ENCODE peak calls at places on chromosomes 16 and 17, in eight cellular contexts. H is mucosa of gallbladder; C is T-cell; N is stimulated activated CD4-positive, alpha-beta T cell treated with anti-CD3 and anti-CD28 coated beads, Interleukin-12 subunit alpha, Interleukin-12 subunit beta, amount 100 ng/mL, for 24 hours; D is SJCRH30; J is NCI-H460; E is RWPE1; L is activated T-cell treated with anti-CD3 and anti-CD28 coated beads for 1 hour. M is an unnamed sample.

GRCh38 chr17:71824671-71825070 is 296.1 kb upstream of the SOX9 start:
- DNase-seq in H (no peak), C (no peak), N (no peak), D (no peak), J (no peak), E (no peak), L (no peak), M (no peak)

GRCh38 chr17:57142925-57143324 is 57.9 kb downstream of the AKAP1 start:
- DNase-seq in H (peak; percentile 26), C (no peak), N (no peak), D (peak; percentile 57), J (no peak), E (no peak), L (no peak), M (no peak)

GRCh38 chr16:73890524-73891500 is 405.8 kb upstream of the PSMD7 start:
- DNase-seq in H (peak; percentile 12), C (no peak), N (no peak), D (no peak), J (no peak), E (no peak), L (no peak), M (no peak)

GRCh38 chr17:41352597-41353366 is 2.2 kb upstream of the KRT33A start:
- DNase-seq in H (no peak), C (no peak), N (no peak), D (no peak), J (no peak), E (peak; percentile 23), L (no peak), M (no peak)

GRCh38 chr17:55330344-55330933 is 65.7 kb downstream of the HLF start:
- DNase-seq in H (no peak), C (no peak), N (no peak), D (no peak), J (no peak), E (no peak), L (no peak), M (no peak)

GRCh38 chr16:69064164-69064563 is 41.3 kb upstream of the HAS3 start:
- DNase-seq in H (no peak), C (no peak), N (no peak), D (no peak), J (no peak), E (no peak), L (no peak), M (no peak)

GRCh38 chr16:50861926-50862325 is 120.0 kb downstream of the CYLD start:
- DNase-seq in H (no peak), C (no peak), N (no peak), D (peak; percentile 24), J (no peak), E (peak; percentile 86), L (no peak), M (peak; percentile 17)

GRCh38 chr17:37405955-37406634 is 541 bp downstream of the ACACA start:
- DNase-seq in H (no peak), C (no peak), N (no peak), D (no peak), J (no peak), E (peak; percentile 12), L (no peak), M (no peak)

GRCh38 chr17:38967290-38967738 is at the start of gene FBXO47:
- DNase-seq in H (peak; percentile 94), C (peak; percentile 86), N (peak; percentile 51), D (peak; percentile 61), J (peak; percentile 85), E (peak; percentile 82), L (peak; percentile 71), M (peak; percentile 56)

GRCh38 chr16:57262841-57263584 is 18.0 kb downstream of the ARL2BP start:
- DNase-seq in H (no peak), C (no peak), N (no peak), D (no peak), J (no peak), E (no peak), L (no peak), M (no peak)

GRCh38 chr17:7355053-7355452 is at the start of gene TMEM95:
- DNase-seq in H (peak; percentile 36), C (no peak), N (no peak), D (no peak), J (no peak), E (no peak), L (no peak), M (no peak)

GRCh38 chr16:84593825-84594724 is 23.8 kb downstream of the COTL1 start:
- DNase-seq in H (peak; percentile 65), C (peak; percentile 84), N (no peak), D (no peak), J (no peak), E (no peak), L (peak; percentile 57), M (no peak)

GRCh38 chr17:79008666-79009387 is 737 bp downstream of the CANT1 start:
- DNase-seq in H (no peak), C (no peak), N (no peak), D (no peak), J (no peak), E (no peak), L (no peak), M (no peak)

GRCh38 chr17:19313066-19313745 is 49.3 kb downstream of the B9D1 start:
- DNase-seq in H (no peak), C (no peak), N (no peak), D (no peak), J (no peak), E (no peak), L (no peak), M (no peak)

GRCh38 chr17:67496286-67496685 is 119.2 kb downstream of the PITPNC1 start:
- DNase-seq in H (no peak), C (no peak), N (no peak), D (no peak), J (no peak), E (no peak), L (no peak), M (no peak)

GRCh38 chr16:48113471-48113870 is 42.3 kb downstream of the ABCC12 start:
- DNase-seq in H (no peak), C (no peak), N (no peak), D (no peak), J (no peak), E (no peak), L (no peak), M (no peak)

GRCh38 chr17:74485012-74485743 is 18.7 kb downstream of the CD300A start:
- DNase-seq in H (no peak), C (no peak), N (no peak), D (no peak), J (no peak), E (no peak), L (no peak), M (no peak)

GRCh38 chr17:77349976-77350830 is 209.4 kb downstream of the SEC14L1 start:
- DNase-seq in H (peak; percentile 33), C (no peak), N (no peak), D (no peak), J (no peak), E (no peak), L (no peak), M (no peak)

GRCh38 chr17:60535382-60536279 is 9.6 kb upstream of the APPBP2 start:
- DNase-seq in H (peak; percentile 21), C (no peak), N (no peak), D (no peak), J (no peak), E (no peak), L (no peak), M (no peak)

GRCh38 chr17:44376124-44376523 is 12.5 kb upstream of the FAM171A2 start:
- DNase-seq in H (no peak), C (no peak), N (no peak), D (no peak), J (no peak), E (no peak), L (no peak), M (no peak)

GRCh38 chr17:4130715-4131114 is 12.1 kb downstream of the ZZEF1 start:
- DNase-seq in H (peak; percentile 10), C (no peak), N (no peak), D (no peak), J (no peak), E (no peak), L (no peak), M (no peak)

GRCh38 chr17:7042507-7043194 is 1.2 kb downstream of the SLC16A11 start:
- DNase-seq in H (no peak), C (peak; percentile 51), N (no peak), D (no peak), J (no peak), E (no peak), L (no peak), M (no peak)

GRCh38 chr16:70800798-70801480 is at the start of gene VAC14:
- DNase-seq in H (peak; percentile 94), C (peak; percentile 96), N (peak; percentile 92), D (peak; percentile 84), J (peak; percentile 79), E (peak; percentile 95), L (peak; percentile 97), M (peak; percentile 60)

GRCh38 chr16:85055503-85056210 is 28.1 kb downstream of the KIAA0513 start:
- DNase-seq in H (peak; percentile 76), C (peak; percentile 62), N (peak; percentile 39), D (peak; percentile 34), J (no peak), E (no peak), L (peak; percentile 38), M (no peak)

GRCh38 chr16:25487888-25488287 is 203.9 kb upstream of the HS3ST4 start:
- DNase-seq in H (no peak), C (no peak), N (no peak), D (no peak), J (no peak), E (no peak), L (no peak), M (no peak)

GRCh38 chr16:1614226-1615102 is 2.3 kb downstream of the CRAMP1 start:
- DNase-seq in H (no peak), C (no peak), N (no peak), D (peak; percentile 36), J (no peak), E (peak; percentile 57), L (no peak), M (no peak)

GRCh38 chr17:74816883-74817620 is 40.9 kb upstream of the NAT9 start:
- DNase-seq in H (no peak), C (no peak), N (no peak), D (no peak), J (no peak), E (no peak), L (no peak), M (no peak)

GRCh38 chr16:82629441-82630027 is 2.8 kb downstream of the CDH13 start:
- DNase-seq in H (no peak), C (no peak), N (no peak), D (peak; percentile 15), J (peak; percentile 86), E (peak; percentile 68), L (no peak), M (no peak)

GRCh38 chr16:9286930-9287329 is 195.5 kb downstream of the HAPSTR1 start:
- DNase-seq in H (peak; percentile 20), C (no peak), N (no peak), D (no peak), J (no peak), E (no peak), L (no peak), M (no peak)

GRCh38 chr17:18176152-18176551 is 7.5 kb upstream of the ALKBH5 start:
- DNase-seq in H (no peak), C (no peak), N (no peak), D (no peak), J (no peak), E (no peak), L (no peak), M (no peak)

GRCh38 chr17:19978803-19979202 is 1.2 kb upstream of the AKAP10 start:
- DNase-seq in H (no peak), C (no peak), N (no peak), D (no peak), J (no peak), E (no peak), L (no peak), M (no peak)

GRCh38 chr16:49700222-49700927 is 155.5 kb downstream of the ZNF423 start:
- DNase-seq in H (no peak), C (no peak), N (no peak), D (peak; percentile 23), J (no peak), E (no peak), L (no peak), M (no peak)

GRCh38 chr17:320139-320538 is 32.5 kb downstream of the RPH3AL start:
- DNase-seq in H (no peak), C (no peak), N (no peak), D (no peak), J (no peak), E (no peak), L (no peak), M (no peak)

GRCh38 chr17:61469949-61470348 is 17.7 kb downstream of the TBX4 start:
- DNase-seq in H (no peak), C (no peak), N (no peak), D (no peak), J (no peak), E (no peak), L (no peak), M (no peak)